ENCODE peak calls at places on chromosome 22, in four cellular contexts. One of them, this sample, is unnamed.

GRCh38 chr22:20430641-20431519 is 6.7 kb downstream of the SCARF2 start:
- DNase-seq in adrenal gland: no peak
- DNase-seq in chondrocyte: peak
- DNase-seq in hypothalamus: no peak
- DNase-seq in this sample: no peak

GRCh38 chr22:22693531-22693884 is 49.1 kb downstream of the GGTLC2 start:
- DNase-seq in chondrocyte: no peak
- DNase-seq in adrenal gland: no peak
- DNase-seq in hypothalamus: no peak
- DNase-seq in this sample: no peak

GRCh38 chr22:39348909-39349505 is 784 bp upstream of the SYNGR1 start:
- DNase-seq in hypothalamus: peak
- DNase-seq in adrenal gland: peak
- DNase-seq in chondrocyte: no peak
- DNase-seq in this sample: peak

GRCh38 chr22:38843716-38844660 is at the start of gene NPTXR:
- DNase-seq in hypothalamus: peak
- DNase-seq in chondrocyte: no peak
- DNase-seq in adrenal gland: peak
- DNase-seq in this sample: no peak

GRCh38 chr22:20051927-20052308 is 28.1 kb upstream of the DGCR8 start:
- DNase-seq in hypothalamus: no peak
- DNase-seq in chondrocyte: no peak
- DNase-seq in adrenal gland: no peak
- DNase-seq in this sample: peak

GRCh38 chr22:28822930-28823481 is 22.6 kb upstream of the XBP1 start:
- DNase-seq in adrenal gland: no peak
- DNase-seq in chondrocyte: no peak
- DNase-seq in hypothalamus: no peak
- DNase-seq in this sample: no peak

GRCh38 chr22:17265649-17266248 is 46.5 kb upstream of the ADA2 start:
- DNase-seq in adrenal gland: no peak
- DNase-seq in chondrocyte: no peak
- DNase-seq in hypothalamus: no peak
- DNase-seq in this sample: no peak

GRCh38 chr22:20192293-20192971 is 41.6 kb upstream of the CCDC188 start:
- DNase-seq in hypothalamus: no peak
- DNase-seq in adrenal gland: no peak
- DNase-seq in chondrocyte: no peak
- DNase-seq in this sample: no peak

This sample was measured in posterior cingulate gyrus.